ENCODE peak calls at places on chromosomes 4 and X, in six cellular contexts. B is IMR-90; Y is breast epithelium; Q is sigmoid colon; D is CD8-positive, alpha-beta memory T cell; O is tibial artery. K is an unnamed sample.

GRCh38 chrX:106898462-106898861 is 4.7 kb downstream of the RIPPLY1 start:
- DNase-seq in Y (no peak), B (peak; percentile 53), O (no peak), D (no peak), Q (no peak), K (no peak)

GRCh38 chr4:156677136-156677535 is 294.5 kb downstream of the PDGFC start:
- DNase-seq in B (no peak), Y (no peak), D (no peak), O (no peak), Q (no peak), K (no peak)

GRCh38 chr4:186719925-186720694 is 3.5 kb downstream of the FAT1 start:
- DNase-seq in Y (no peak), D (no peak), B (no peak), O (no peak), Q (no peak), K (no peak)

GRCh38 chr4:168655182-168655581 is 158.3 kb downstream of the PALLD start:
- DNase-seq in Q (no peak), Y (no peak), O (no peak), B (no peak), D (no peak), K (no peak)

GRCh38 chrX:132025085-132025484 is 2.0 kb downstream of the STK26 start:
- DNase-seq in D (no peak), Q (no peak), B (no peak), O (no peak), Y (no peak), K (no peak)

GRCh38 chrX:38574858-38575257 is 13.5 kb downstream of the TSPAN7 start:
- DNase-seq in D (no peak), B (no peak), Q (no peak), O (no peak), Y (no peak), K (no peak)

GRCh38 chr4:177699365-177700213 is 257.4 kb upstream of the AGA start:
- DNase-seq in Q (no peak), O (no peak), D (no peak), B (peak; percentile 73), Y (no peak), K (no peak)

GRCh38 chrX:83469551-83469950 is 38.5 kb upstream of the POU3F4 start:
- DNase-seq in Y (no peak), O (no peak), B (peak; percentile 1), Q (no peak), D (no peak), K (no peak)

GRCh38 chrX:70422886-70423336 is at the start of gene GDPD2:
- DNase-seq in D (no peak), Q (no peak), Y (no peak), O (no peak), B (no peak), K (no peak)

GRCh38 chr4:141346144-141346543 is 125.4 kb downstream of the ZNF330 start:
- DNase-seq in O (no peak), B (peak; percentile 74), D (no peak), Y (no peak), Q (no peak), K (no peak)

GRCh38 chrX:15401373-15401772 is 17.2 kb upstream of the VEGFD start:
- DNase-seq in B (no peak), Y (no peak), D (no peak), Q (no peak), O (no peak), K (no peak)

GRCh38 chr4:336099-336892 is 1.3 kb upstream of the ZNF141 start:
- DNase-seq in D (no peak), B (no peak), Q (peak; percentile 70), O (peak; percentile 71), Y (peak; percentile 19), K (peak; percentile 85)

GRCh38 chr4:110510955-110511544 is 35.1 kb downstream of the ENPEP start:
- DNase-seq in O (no peak), B (peak; percentile 67), Q (no peak), Y (no peak), D (no peak), K (no peak)

GRCh38 chr4:127995776-127996175 is 30.6 kb downstream of the ABHD18 start:
- DNase-seq in Y (no peak), D (no peak), Q (no peak), O (no peak), B (peak; percentile 35), K (no peak)

GRCh38 chrX:111008126-111008525 is 87.9 kb upstream of the PAK3 start:
- DNase-seq in D (no peak), Q (no peak), B (no peak), O (no peak), Y (no peak), K (no peak)

GRCh38 chr4:160319221-160319867 is 1216.5 kb downstream of the RAPGEF2 start:
- DNase-seq in Q (no peak), B (no peak), O (no peak), Y (no peak), D (no peak), K (no peak)

GRCh38 chr4:151584101-151584500 is 175.1 kb downstream of the FHIP1A start:
- DNase-seq in B (no peak), O (no peak), Y (no peak), Q (no peak), D (no peak), K (no peak)

GRCh38 chr4:41213563-41214157 is 682 bp downstream of the APBB2 start:
- DNase-seq in B (no peak), O (peak; percentile 72), D (no peak), Y (no peak), Q (peak; percentile 73), K (peak; percentile 33)

GRCh38 chr4:98446499-98447375 is 185.6 kb downstream of the RAP1GDS1 start:
- DNase-seq in O (no peak), Y (peak; percentile 62), B (peak; percentile 31), D (peak; percentile 43), Q (no peak), K (no peak)

GRCh38 chrX:126137899-126138298 is 28.2 kb downstream of the DCAF12L2 start:
- DNase-seq in Q (no peak), D (no peak), Y (no peak), O (no peak), B (no peak), K (no peak)

GRCh38 chr4:16655140-16655539 is 243.3 kb downstream of the LDB2 start:
- DNase-seq in Y (no peak), B (no peak), Q (no peak), D (no peak), O (no peak), K (no peak)

GRCh38 chr4:52657630-52658501 is 1.2 kb downstream of the USP46 start:
- DNase-seq in Y (no peak), D (no peak), O (no peak), B (peak; percentile 69), Q (peak; percentile 65), K (no peak)

GRCh38 chrX:426881-427280 is 40.2 kb upstream of the PPP2R3B start:
- DNase-seq in Q (no peak), B (no peak), Y (no peak), D (no peak), O (no peak), K (no peak)

GRCh38 chr4:188117631-188118030 is 8.2 kb upstream of the TRIML2 start:
- DNase-seq in D (no peak), Y (no peak), O (no peak), Q (no peak), B (no peak), K (no peak)

GRCh38 chr4:67333663-67334062 is 211.6 kb downstream of the CENPC start:
- DNase-seq in B (no peak), D (no peak), Y (no peak), Q (no peak), O (no peak), K (no peak)

GRCh38 chr4:179738822-179739221 is 2296.6 kb upstream of the AGA start:
- DNase-seq in Q (no peak), B (no peak), O (no peak), D (no peak), Y (no peak), K (no peak)

GRCh38 chr4:523601-524000 is 24.6 kb downstream of the PIGG start:
- DNase-seq in Q (no peak), Y (no peak), B (no peak), D (no peak), O (no peak), K (peak; percentile 23)

GRCh38 chr4:23737571-23737970 is 152.3 kb downstream of the PPARGC1A start:
- DNase-seq in Y (no peak), B (no peak), O (no peak), Q (no peak), D (no peak), K (no peak)

GRCh38 chr4:153748378-153748777 is 11.4 kb downstream of the RNF175 start:
- DNase-seq in B (peak; percentile 38), O (peak; percentile 85), Q (no peak), Y (peak; percentile 50), D (no peak), K (no peak)

GRCh38 chr4:142567199-142567598 is 278.9 kb downstream of the INPP4B start:
- DNase-seq in Y (no peak), B (no peak), O (no peak), Q (no peak), D (peak; percentile 10), K (no peak)

GRCh38 chr4:184347251-184348239 is 126.8 kb downstream of the IRF2 start:
- DNase-seq in D (no peak), Q (peak; percentile 73), Y (peak; percentile 30), B (peak; percentile 68), O (no peak), K (peak; percentile 74)

GRCh38 chr4:139603576-139604387 is 47.8 kb upstream of the SETD7 start:
- DNase-seq in D (no peak), Q (no peak), Y (no peak), B (peak; percentile 59), O (no peak), K (no peak)

GRCh38 chr4:77006753-77007355 is 57.3 kb downstream of the SEPTIN11 start:
- DNase-seq in Y (no peak), D (no peak), O (no peak), Q (no peak), B (no peak), K (no peak)
- H3K4me3 ChIP-seq in Y (no peak overlapping the region), D (no peak overlapping the region), O (no peak overlapping the region), Q (no peak overlapping the region), B (no peak overlapping the region), K (no peak overlapping the region)

GRCh38 chr4:82744284-82744963 is 54.2 kb downstream of the SCD5 start:
- DNase-seq in D (no peak), Q (no peak), O (no peak), Y (peak; percentile 26), B (no peak), K (no peak)
- H3K4me1 ChIP-seq in D (no peaks in the 10 kb centered on the region), Q (peaks cover 10% of the 10 kb centered on the region), O (no peaks in the 10 kb centered on the region), Y (no peaks in the 10 kb centered on the region), B (peaks cover 8% of the 10 kb centered on the region), K (no peaks in the 10 kb centered on the region)

GRCh38 chr4:83128235-83128929 is 13.9 kb upstream of the PLAC8 start:
- DNase-seq in D (no peak), O (no peak), Y (no peak), B (peak; percentile 90), Q (no peak), K (no peak)
- H3K27ac ChIP-seq in D (no peak overlapping the region), O (no peak overlapping the region), Y (no peak overlapping the region), B (peak overlapping the region; percentile 67), Q (no peak overlapping the region), K (no peak overlapping the region)

DNA sequence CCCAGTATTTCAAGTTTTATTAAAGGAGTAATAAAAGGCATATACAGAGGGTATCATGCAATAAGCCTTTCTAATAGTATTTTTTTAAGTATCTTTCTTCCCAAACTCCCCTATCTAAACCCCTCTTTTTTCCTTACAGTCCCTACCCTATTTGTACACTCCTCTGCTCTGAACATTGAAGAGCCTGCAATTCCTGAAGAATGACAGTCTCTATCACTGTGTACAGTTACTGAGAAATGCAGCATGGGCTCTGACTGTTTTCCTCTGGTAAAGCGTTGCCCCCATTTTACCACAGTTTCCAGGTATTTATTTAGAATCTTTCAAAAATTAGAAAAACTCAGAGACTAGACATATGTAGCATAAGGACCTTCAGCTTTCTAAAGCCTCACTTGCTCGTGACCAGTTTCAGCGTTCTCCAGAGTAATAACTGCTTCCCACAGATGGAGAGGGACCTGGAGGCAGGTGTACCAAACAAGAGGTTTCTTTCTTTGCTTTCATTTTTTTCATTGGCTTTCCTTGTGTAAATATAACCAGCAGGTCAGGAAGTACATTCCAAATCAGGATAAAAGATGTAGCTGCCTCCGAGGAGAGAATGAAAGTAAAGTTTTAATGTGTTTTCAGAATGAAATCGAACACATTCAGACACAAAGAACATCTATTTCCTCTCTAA is 230.8 kb downstream of the CFAP299 start:
- DNase-seq in O (no peak), D (no peak), B (no peak), Y (no peak), Q (no peak), K (no peak)
- H3K4me3 ChIP-seq in O (no peak overlapping the region), D (no peak overlapping the region), B (peak overlapping the region; percentile 39), Y (no peak overlapping the region), Q (peak overlapping the region; percentile 10), K (no peak overlapping the region)